ENCODE peak calls at places on chromosomes 6 and 20, in eight cellular contexts. J is MM.1S, N is fibroblast of mammary gland, D is GM12864, S is foreskin fibroblast, H is NT2/D1, Y is right cardiac atrium, L is A549. C is an unnamed sample.

GRCh38 chr20:62589150-62589498 is 53.2 kb upstream of the SLCO4A1 start:
- DNase-seq in H (no peak), D (no peak), S (no peak), J (no peak), Y (peak; percentile 9), N (no peak), L (no peak), C (no peak)

GRCh38 chr20:30284533-30284932 is 972.9 kb upstream of the DEFB115 start:
- DNase-seq in Y (no peak), L (no peak), D (no peak), S (no peak), N (no peak), H (no peak), J (no peak), C (no peak)

GRCh38 chr20:59850018-59850641 is 83.3 kb downstream of the SYCP2 start:
- DNase-seq in L (peak; percentile 49), D (no peak), Y (no peak), J (peak; percentile 53), S (peak; percentile 12), H (peak; percentile 30), N (peak; percentile 52), C (no peak)

GRCh38 chr20:39271205-39271604 is 309.1 kb downstream of the DHX35 start:
- DNase-seq in D (no peak), S (no peak), N (no peak), L (no peak), H (no peak), J (no peak), Y (peak; percentile 37), C (no peak)

GRCh38 chr6:140992678-140993077 is 1140.0 kb upstream of the GJE1 start:
- DNase-seq in J (no peak), D (no peak), Y (no peak), L (no peak), N (no peak), S (no peak), H (no peak), C (no peak)

GRCh38 chr6:44685213-44685612 is 297.7 kb downstream of the CDC5L start:
- DNase-seq in J (no peak), D (no peak), N (no peak), S (no peak), Y (no peak), H (no peak), L (no peak), C (no peak)

GRCh38 chr6:17165383-17165782 is 63.5 kb downstream of the STMND1 start:
- DNase-seq in D (no peak), J (no peak), S (no peak), N (no peak), Y (no peak), H (no peak), L (no peak), C (no peak)

GRCh38 chr6:82138075-82138791 is 109.3 kb downstream of the IBTK start:
- DNase-seq in H (no peak), D (no peak), N (no peak), S (no peak), L (no peak), J (no peak), Y (no peak), C (no peak)

GRCh38 chr6:135162678-135163439 is 18.2 kb upstream of the MYB start:
- DNase-seq in D (no peak), S (peak; percentile 16), L (peak; percentile 65), J (peak; percentile 43), H (peak; percentile 66), Y (peak; percentile 21), N (peak; percentile 55), C (no peak)

GRCh38 chr6:110628330-110628729 is 151.9 kb upstream of the SLC22A16 start:
- DNase-seq in Y (no peak), L (no peak), H (no peak), D (no peak), N (peak; percentile 86), S (peak; percentile 65), J (no peak), C (peak; percentile 50)

GRCh38 chr20:13302647-13303425 is 81.8 kb downstream of the ISM1 start:
- DNase-seq in S (peak; percentile 9), H (no peak), Y (no peak), N (peak; percentile 17), D (no peak), L (peak; percentile 44), J (peak; percentile 33), C (no peak)

GRCh38 chr6:38713812-38714211 is 1.3 kb upstream of the DNAH8 start:
- DNase-seq in N (no peak), S (no peak), H (no peak), L (no peak), Y (no peak), D (no peak), J (peak; percentile 48), C (no peak)

GRCh38 chr6:38715016-38715809 is at the start of gene DNAH8:
- DNase-seq in N (no peak), Y (no peak), S (no peak), D (no peak), L (no peak), H (no peak), J (no peak), C (no peak)

GRCh38 chr6:38716825-38717224 is 1.7 kb downstream of the DNAH8 start:
- DNase-seq in N (no peak), J (no peak), L (no peak), H (no peak), D (no peak), Y (no peak), S (no peak), C (no peak)

GRCh38 chr6:38719358-38719757 is 4.2 kb downstream of the DNAH8 start:
- DNase-seq in L (no peak), D (no peak), N (no peak), J (no peak), S (no peak), Y (no peak), H (no peak), C (no peak)

DNA sequence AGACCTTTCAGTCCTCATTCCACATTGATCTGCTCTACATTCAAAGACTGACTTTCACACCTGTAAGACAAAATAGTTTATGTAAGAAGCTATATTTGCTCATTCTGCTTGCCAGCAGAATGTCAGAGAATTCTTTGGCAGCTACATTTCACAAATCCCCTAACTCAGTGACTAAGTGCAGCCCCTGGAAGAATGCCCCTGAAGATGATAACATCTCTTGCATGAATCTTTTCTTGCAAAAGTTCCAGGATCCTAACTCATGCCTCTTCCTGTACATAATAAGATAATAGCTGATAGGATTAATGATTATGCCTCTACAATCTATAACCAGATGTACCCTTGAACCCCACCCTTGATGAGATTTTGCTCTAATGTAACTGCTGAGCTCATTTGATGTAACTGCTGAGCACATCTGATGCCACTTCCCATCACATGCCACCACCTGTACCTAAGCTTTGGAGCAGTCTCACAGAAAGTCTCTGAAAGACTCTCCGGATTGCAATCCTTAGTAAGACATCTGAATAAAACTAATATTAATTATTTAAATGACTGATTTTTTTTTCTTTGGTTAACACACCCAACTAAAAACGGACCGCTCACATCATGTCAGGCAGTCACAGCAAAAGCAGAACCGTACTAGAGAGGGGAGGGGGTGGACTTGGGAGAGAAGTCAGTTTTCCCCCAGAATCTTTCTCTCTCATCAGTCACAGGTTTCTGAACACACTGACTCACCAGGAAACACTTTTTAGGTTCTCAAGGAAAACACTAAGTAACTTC is 684 bp upstream of the DNAH8 start:
- DNase-seq in D (no peak), J (no peak), Y (no peak), N (no peak), S (no peak), L (no peak), H (no peak), C (no peak)
- H3K4me3 ChIP-seq in D (no peak overlapping the region), J (no peak overlapping the region), Y (peak overlapping the region; percentile 38), N (no peak overlapping the region), S (no peak overlapping the region), L (no peak overlapping the region), H (no peak overlapping the region), C (peak overlapping the region; percentile 47)

GRCh38 chr20:50932016-50932338 is 740 bp upstream of the ADNP start:
- DNase-seq in H (no peak), Y (no peak), L (no peak), D (no peak), J (no peak), N (no peak), S (no peak), C (no peak)
- H3K4me3 ChIP-seq in H (peak overlapping the region; percentile 16), Y (peak overlapping the region; percentile 99), L (peak overlapping the region; percentile 83), D (peak overlapping the region; percentile 94), J (peak overlapping the region; percentile 10), N (peak overlapping the region; percentile 20), S (peak overlapping the region; percentile 47), C (peak overlapping the region; percentile 55)

GRCh38 chr20:17530153-17530552 is 1.0 kb downstream of the BFSP1 start:
- DNase-seq in D (no peak), S (no peak), L (no peak), H (no peak), Y (no peak), J (no peak), N (no peak), C (no peak)

GRCh38 chr20:17533396-17533795 is 2.2 kb upstream of the BFSP1 start:
- DNase-seq in J (peak; percentile 34), S (peak; percentile 38), D (no peak), L (peak; percentile 85), H (peak; percentile 44), Y (no peak), N (peak; percentile 72), C (peak; percentile 24)

GRCh38 chr20:17529586-17529985 is 1.6 kb downstream of the BFSP1 start:
- DNase-seq in J (no peak), N (no peak), D (no peak), L (no peak), H (no peak), Y (no peak), S (no peak), C (no peak)

GRCh38 chr20:17531537-17532025 is 402 bp upstream of the BFSP1 start:
- DNase-seq in S (no peak), H (no peak), N (no peak), J (no peak), Y (no peak), D (no peak), L (no peak), C (no peak)

GRCh38 chr20:17530716-17531536 is at the start of gene BFSP1:
- DNase-seq in H (peak; percentile 39), Y (peak; percentile 51), J (peak; percentile 35), S (peak; percentile 58), L (peak; percentile 79), N (peak; percentile 51), D (no peak), C (no peak)
- H3K4me3 ChIP-seq in H (peak within 1 kb of the TSS; percentile 55), Y (peak within 1 kb of the TSS; percentile 72), J (peak within 1 kb of the TSS; percentile 49), S (peak within 1 kb of the TSS; percentile 49), L (peak within 1 kb of the TSS; percentile 55), N (peak within 1 kb of the TSS; percentile 35), D (peak within 1 kb of the TSS; percentile 44), C (peak within 1 kb of the TSS; percentile 50)

GRCh38 chr20:17887331-17888030 is 81.1 kb downstream of the SNX5 start:
- DNase-seq in Y (no peak), S (no peak), L (no peak), D (no peak), J (no peak), H (no peak), N (no peak), C (no peak)

GRCh38 chr20:17885544-17885943 is 83.0 kb downstream of the SNX5 start:
- DNase-seq in L (no peak), Y (no peak), N (no peak), D (no peak), S (no peak), H (no peak), J (no peak), C (no peak)

GRCh38 chr20:17890330-17890729 is 78.3 kb downstream of the SNX5 start:
- DNase-seq in H (no peak), J (no peak), Y (no peak), S (no peak), L (no peak), N (no peak), D (no peak), C (no peak)

GRCh38 chr20:17888044-17888443 is 80.5 kb downstream of the SNX5 start:
- DNase-seq in H (no peak), S (no peak), L (peak; percentile 43), N (no peak), Y (no peak), J (no peak), D (no peak), C (no peak)

GRCh38 chr20:17889226-17889625 is 79.4 kb downstream of the SNX5 start:
- DNase-seq in Y (no peak), L (peak; percentile 35), H (no peak), N (peak; percentile 73), J (no peak), S (no peak), D (no peak), C (no peak)
- H3K4me3 ChIP-seq in Y (no peak overlapping the region), L (no peak overlapping the region), H (no peak overlapping the region), N (no peak overlapping the region), J (no peak overlapping the region), S (no peak overlapping the region), D (no peak overlapping the region), C (no peak overlapping the region)

C was measured in skeletal muscle cell.